ENCODE peak calls at places on chromosomes 4 and X, in seven cellular contexts. One of them, this sample, is unnamed.

GRCh38 chrX:41381685-41382084 is 47.7 kb downstream of the DDX3X start:
- DNase-seq in foreskin melanocyte: peak
- DNase-seq in lung microvascular endothelial cell: peak
- DNase-seq in HT1080: peak
- DNase-seq in skeletal muscle cell: peak
- DNase-seq in activated CD4-positive, alpha-beta T cell treated with anti-CD3 and anti-CD28 coated beads, Interleukin-2, amount 50 U/mL, for 48 hours: no peak
- DNase-seq in fibroblast of lung: peak
- DNase-seq in this sample: peak

GRCh38 chr4:40570348-40571077 is 59.2 kb downstream of the RBM47 start:
- DNase-seq in foreskin melanocyte: no peak
- DNase-seq in lung microvascular endothelial cell: no peak
- DNase-seq in HT1080: no peak
- DNase-seq in skeletal muscle cell: no peak
- DNase-seq in activated CD4-positive, alpha-beta T cell treated with anti-CD3 and anti-CD28 coated beads, Interleukin-2, amount 50 U/mL, for 48 hours: no peak
- DNase-seq in fibroblast of lung: no peak
- DNase-seq in this sample: no peak

GRCh38 chrX:148535639-148536038 is 35.2 kb downstream of the AFF2 start:
- DNase-seq in foreskin melanocyte: no peak
- DNase-seq in lung microvascular endothelial cell: no peak
- DNase-seq in HT1080: peak
- DNase-seq in skeletal muscle cell: no peak
- DNase-seq in activated CD4-positive, alpha-beta T cell treated with anti-CD3 and anti-CD28 coated beads, Interleukin-2, amount 50 U/mL, for 48 hours: no peak
- DNase-seq in fibroblast of lung: peak
- DNase-seq in this sample: no peak

GRCh38 chr4:10124167-10124930 is 7.8 kb upstream of the WDR1 start:
- DNase-seq in foreskin melanocyte: no peak
- DNase-seq in lung microvascular endothelial cell: peak
- DNase-seq in HT1080: no peak
- DNase-seq in skeletal muscle cell: no peak
- DNase-seq in activated CD4-positive, alpha-beta T cell treated with anti-CD3 and anti-CD28 coated beads, Interleukin-2, amount 50 U/mL, for 48 hours: no peak
- DNase-seq in fibroblast of lung: no peak
- DNase-seq in this sample: no peak

GRCh38 chr4:107699466-107700206 is 20.4 kb downstream of the PAPSS1 start:
- DNase-seq in foreskin melanocyte: peak
- DNase-seq in lung microvascular endothelial cell: peak
- DNase-seq in HT1080: peak
- DNase-seq in skeletal muscle cell: no peak
- DNase-seq in activated CD4-positive, alpha-beta T cell treated with anti-CD3 and anti-CD28 coated beads, Interleukin-2, amount 50 U/mL, for 48 hours: no peak
- DNase-seq in fibroblast of lung: peak
- DNase-seq in this sample: no peak

GRCh38 chr4:186058253-186058979 is 10.5 kb upstream of the TLR3 start:
- DNase-seq in foreskin melanocyte: no peak
- DNase-seq in lung microvascular endothelial cell: no peak
- DNase-seq in HT1080: no peak
- DNase-seq in skeletal muscle cell: no peak
- DNase-seq in activated CD4-positive, alpha-beta T cell treated with anti-CD3 and anti-CD28 coated beads, Interleukin-2, amount 50 U/mL, for 48 hours: no peak
- DNase-seq in fibroblast of lung: no peak
- DNase-seq in this sample: no peak

GRCh38 chr4:186400676-186401075 is 134.7 kb downstream of the F11 start:
- DNase-seq in foreskin melanocyte: no peak
- DNase-seq in lung microvascular endothelial cell: peak
- DNase-seq in HT1080: peak
- DNase-seq in skeletal muscle cell: no peak
- DNase-seq in activated CD4-positive, alpha-beta T cell treated with anti-CD3 and anti-CD28 coated beads, Interleukin-2, amount 50 U/mL, for 48 hours: no peak
- DNase-seq in fibroblast of lung: peak
- DNase-seq in this sample: no peak

GRCh38 chr4:5865896-5866599 is 26.8 kb downstream of the CRMP1 start:
- DNase-seq in foreskin melanocyte: no peak
- DNase-seq in lung microvascular endothelial cell: peak
- DNase-seq in HT1080: peak
- DNase-seq in skeletal muscle cell: no peak
- DNase-seq in activated CD4-positive, alpha-beta T cell treated with anti-CD3 and anti-CD28 coated beads, Interleukin-2, amount 50 U/mL, for 48 hours: no peak
- DNase-seq in fibroblast of lung: peak
- DNase-seq in this sample: no peak

GRCh38 chr4:6917445-6918241 is 8.0 kb downstream of the TBC1D14 start:
- DNase-seq in foreskin melanocyte: no peak
- DNase-seq in lung microvascular endothelial cell: peak
- DNase-seq in HT1080: no peak
- DNase-seq in skeletal muscle cell: no peak
- DNase-seq in activated CD4-positive, alpha-beta T cell treated with anti-CD3 and anti-CD28 coated beads, Interleukin-2, amount 50 U/mL, for 48 hours: peak
- DNase-seq in fibroblast of lung: peak
- DNase-seq in this sample: no peak

GRCh38 chr4:165359501-165359900 is 19.3 kb upstream of the CPE start:
- DNase-seq in foreskin melanocyte: no peak
- DNase-seq in lung microvascular endothelial cell: no peak
- DNase-seq in HT1080: peak
- DNase-seq in skeletal muscle cell: no peak
- DNase-seq in activated CD4-positive, alpha-beta T cell treated with anti-CD3 and anti-CD28 coated beads, Interleukin-2, amount 50 U/mL, for 48 hours: no peak
- DNase-seq in fibroblast of lung: peak
- DNase-seq in this sample: no peak

This sample was measured in HFFc6.